ENCODE peak calls at places on chromosomes 12 and 14, in nine cellular contexts. One of them, this sample, is unnamed.

GRCh38 chr14:96400495-96400894 is 8.6 kb downstream of the AK7 start:
- DNase-seq in dorsolateral prefrontal cortex: no peak
- DNase-seq in upper lobe of right lung: no peak
- DNase-seq in mesendoderm: no peak
- DNase-seq in pancreas: no peak
- DNase-seq in BE2C: no peak
- DNase-seq in suprapubic skin: no peak
- DNase-seq in adrenal gland: no peak
- DNase-seq in Karpas-422: no peak
- DNase-seq in this sample: no peak

GRCh38 chr12:49023812-49024211 is 5.2 kb upstream of the PRKAG1 start:
- DNase-seq in Karpas-422: no peak
- DNase-seq in dorsolateral prefrontal cortex: no peak
- DNase-seq in pancreas: no peak
- DNase-seq in adrenal gland: no peak
- DNase-seq in BE2C: no peak
- DNase-seq in suprapubic skin: no peak
- DNase-seq in upper lobe of right lung: no peak
- DNase-seq in mesendoderm: no peak
- DNase-seq in this sample: no peak

GRCh38 chr12:51326762-51327439 is 2.9 kb upstream of the BIN2 start:
- DNase-seq in adrenal gland: no peak
- DNase-seq in Karpas-422: peak; percentile 66
- DNase-seq in BE2C: no peak
- DNase-seq in mesendoderm: no peak
- DNase-seq in upper lobe of right lung: peak; percentile 73
- DNase-seq in suprapubic skin: no peak
- DNase-seq in dorsolateral prefrontal cortex: no peak
- DNase-seq in pancreas: no peak
- DNase-seq in this sample: peak; percentile 60

GRCh38 chr12:110079477-110080400 is 31.4 kb upstream of the C12orf76 start:
- DNase-seq in pancreas: no peak
- DNase-seq in adrenal gland: peak; percentile 78
- DNase-seq in mesendoderm: no peak
- DNase-seq in dorsolateral prefrontal cortex: peak; percentile 7
- DNase-seq in upper lobe of right lung: peak; percentile 82
- DNase-seq in suprapubic skin: no peak
- DNase-seq in BE2C: no peak
- DNase-seq in Karpas-422: peak; percentile 54
- DNase-seq in this sample: peak; percentile 54

GRCh38 chr12:57085999-57086950 is 2.6 kb upstream of the NAB2 start:
- DNase-seq in BE2C: peak; percentile 74
- DNase-seq in Karpas-422: peak; percentile 80
- DNase-seq in adrenal gland: peak; percentile 84
- DNase-seq in dorsolateral prefrontal cortex: peak; percentile 70
- DNase-seq in upper lobe of right lung: peak; percentile 87
- DNase-seq in pancreas: no peak
- DNase-seq in suprapubic skin: no peak
- DNase-seq in mesendoderm: peak; percentile 89
- DNase-seq in this sample: peak; percentile 76

GRCh38 chr12:90062799-90063198 is 354.2 kb upstream of the ATP2B1 start:
- DNase-seq in Karpas-422: no peak
- DNase-seq in pancreas: no peak
- DNase-seq in dorsolateral prefrontal cortex: no peak
- DNase-seq in BE2C: peak; percentile 31
- DNase-seq in suprapubic skin: no peak
- DNase-seq in adrenal gland: no peak
- DNase-seq in mesendoderm: peak; percentile 30
- DNase-seq in upper lobe of right lung: no peak
- DNase-seq in this sample: no peak

GRCh38 chr12:24396266-24396665 is 446.8 kb upstream of the SOX5 start:
- DNase-seq in BE2C: no peak
- DNase-seq in suprapubic skin: no peak
- DNase-seq in upper lobe of right lung: no peak
- DNase-seq in adrenal gland: no peak
- DNase-seq in Karpas-422: no peak
- DNase-seq in mesendoderm: no peak
- DNase-seq in pancreas: no peak
- DNase-seq in dorsolateral prefrontal cortex: no peak
- DNase-seq in this sample: no peak

GRCh38 chr12:10361084-10361483 is 28.8 kb downstream of the KLRK1 start:
- DNase-seq in adrenal gland: no peak
- DNase-seq in upper lobe of right lung: no peak
- DNase-seq in Karpas-422: peak; percentile 61
- DNase-seq in BE2C: peak; percentile 43
- DNase-seq in pancreas: no peak
- DNase-seq in suprapubic skin: no peak
- DNase-seq in mesendoderm: peak; percentile 56
- DNase-seq in dorsolateral prefrontal cortex: no peak
- DNase-seq in this sample: no peak

GRCh38 chr12:128956755-128957154 is 103.5 kb downstream of the GLT1D1 start:
- DNase-seq in suprapubic skin: no peak
- DNase-seq in BE2C: no peak
- DNase-seq in pancreas: no peak
- DNase-seq in adrenal gland: no peak
- DNase-seq in mesendoderm: no peak
- DNase-seq in upper lobe of right lung: no peak
- DNase-seq in dorsolateral prefrontal cortex: no peak
- DNase-seq in Karpas-422: no peak
- DNase-seq in this sample: no peak

GRCh38 chr12:128959931-128960330 is 106.7 kb downstream of the GLT1D1 start:
- DNase-seq in mesendoderm: no peak
- DNase-seq in adrenal gland: no peak
- DNase-seq in pancreas: no peak
- DNase-seq in suprapubic skin: no peak
- DNase-seq in BE2C: no peak
- DNase-seq in Karpas-422: no peak
- DNase-seq in dorsolateral prefrontal cortex: no peak
- DNase-seq in upper lobe of right lung: no peak
- DNase-seq in this sample: no peak

GRCh38 chr12:128966411-128966810 is 113.1 kb downstream of the GLT1D1 start:
- DNase-seq in upper lobe of right lung: no peak
- DNase-seq in suprapubic skin: no peak
- DNase-seq in Karpas-422: no peak
- DNase-seq in adrenal gland: no peak
- DNase-seq in mesendoderm: no peak
- DNase-seq in BE2C: no peak
- DNase-seq in dorsolateral prefrontal cortex: no peak
- DNase-seq in pancreas: no peak
- DNase-seq in this sample: no peak

GRCh38 chr12:128961957-128962356 is 108.7 kb downstream of the GLT1D1 start:
- DNase-seq in suprapubic skin: no peak
- DNase-seq in mesendoderm: no peak
- DNase-seq in Karpas-422: no peak
- DNase-seq in BE2C: no peak
- DNase-seq in upper lobe of right lung: no peak
- DNase-seq in adrenal gland: no peak
- DNase-seq in pancreas: no peak
- DNase-seq in dorsolateral prefrontal cortex: no peak
- DNase-seq in this sample: no peak

DNA sequence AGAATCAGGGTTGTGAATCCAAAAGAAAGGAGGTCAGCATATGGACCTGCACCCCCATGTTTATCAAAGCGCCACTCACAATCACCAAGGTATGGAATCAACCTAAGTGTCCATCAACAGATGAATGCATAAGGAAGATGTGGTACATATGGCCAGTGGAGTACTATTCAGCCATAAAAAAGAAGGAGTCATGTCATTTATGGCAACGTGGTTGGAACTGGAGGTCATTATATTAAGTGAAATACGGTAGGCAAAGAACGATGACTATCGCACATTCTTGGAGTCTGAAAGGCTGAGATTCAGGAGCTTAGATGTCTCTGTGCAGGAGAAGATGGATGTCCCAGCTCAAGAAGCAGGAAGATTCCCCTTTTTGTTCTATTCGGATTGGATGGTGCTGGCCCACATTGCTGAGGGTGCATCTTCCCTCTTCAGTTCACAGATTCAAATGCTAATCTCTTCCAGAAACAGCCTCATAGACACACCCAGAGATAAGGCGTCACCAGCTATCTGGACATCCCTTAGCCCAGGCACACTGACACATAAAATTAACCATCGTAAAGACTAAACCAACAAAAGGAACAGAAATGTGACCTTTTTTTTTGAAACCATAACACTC is 108.1 kb downstream of the GLT1D1 start:
- DNase-seq in dorsolateral prefrontal cortex: no peak
- DNase-seq in suprapubic skin: no peak
- DNase-seq in mesendoderm: no peak
- DNase-seq in pancreas: no peak
- DNase-seq in adrenal gland: no peak
- DNase-seq in upper lobe of right lung: no peak
- DNase-seq in BE2C: no peak
- DNase-seq in Karpas-422: no peak
- DNase-seq in this sample: no peak
- H3K27me3 ChIP-seq in dorsolateral prefrontal cortex: no peaks in the 10 kb centered on the region
- H3K27me3 ChIP-seq in suprapubic skin: peaks cover 12% of the 10 kb centered on the region
- H3K27me3 ChIP-seq in mesendoderm: no peaks in the 10 kb centered on the region
- H3K27me3 ChIP-seq in pancreas: no peaks in the 10 kb centered on the region
- H3K27me3 ChIP-seq in adrenal gland: no peaks in the 10 kb centered on the region
- H3K27me3 ChIP-seq in upper lobe of right lung: peaks cover 18% of the 10 kb centered on the region
- H3K27me3 ChIP-seq in BE2C: no peaks in the 10 kb centered on the region
- H3K27me3 ChIP-seq in Karpas-422: no peaks in the 10 kb centered on the region
- H3K27me3 ChIP-seq in this sample: no peaks in the 10 kb centered on the region

DNA sequence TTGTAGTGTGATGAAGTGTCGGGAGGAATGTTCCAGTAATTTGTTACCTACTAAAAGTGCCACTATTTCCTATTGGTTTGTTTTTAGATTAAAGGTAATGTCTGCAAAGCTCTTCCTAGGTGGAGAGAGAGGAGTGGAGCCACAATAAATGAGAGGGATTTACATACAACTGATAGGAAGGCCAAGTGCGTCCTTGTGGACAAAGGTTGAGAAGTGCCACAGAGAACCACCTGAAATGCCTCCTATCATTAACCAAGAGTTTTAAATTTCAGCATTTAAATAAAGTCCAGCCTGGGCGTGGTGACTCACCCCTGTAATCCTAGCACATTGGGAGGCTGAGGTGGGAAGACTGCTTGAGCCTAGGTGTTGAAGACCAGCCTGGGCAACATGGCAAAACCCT is 2.5 kb upstream of the SNX6 start:
- DNase-seq in BE2C: no peak
- DNase-seq in Karpas-422: no peak
- DNase-seq in pancreas: no peak
- DNase-seq in mesendoderm: peak; percentile 27
- DNase-seq in suprapubic skin: no peak
- DNase-seq in dorsolateral prefrontal cortex: no peak
- DNase-seq in upper lobe of right lung: no peak
- DNase-seq in adrenal gland: no peak
- DNase-seq in this sample: no peak
- H3K4me3 ChIP-seq in BE2C: no peak overlapping the region
- H3K4me3 ChIP-seq in Karpas-422: no peak overlapping the region
- H3K4me3 ChIP-seq in pancreas: no peak overlapping the region
- H3K4me3 ChIP-seq in mesendoderm: no peak overlapping the region
- H3K4me3 ChIP-seq in suprapubic skin: no peak overlapping the region
- H3K4me3 ChIP-seq in dorsolateral prefrontal cortex: no peak overlapping the region
- H3K4me3 ChIP-seq in upper lobe of right lung: no peak overlapping the region
- H3K4me3 ChIP-seq in adrenal gland: no peak overlapping the region
- H3K4me3 ChIP-seq in this sample: no peak overlapping the region

GRCh38 chr12:484096-484495 is 24.4 kb downstream of the B4GALNT3 start:
- DNase-seq in BE2C: no peak
- DNase-seq in mesendoderm: no peak
- DNase-seq in pancreas: no peak
- DNase-seq in Karpas-422: no peak
- DNase-seq in adrenal gland: no peak
- DNase-seq in suprapubic skin: peak; percentile 28
- DNase-seq in dorsolateral prefrontal cortex: no peak
- DNase-seq in upper lobe of right lung: no peak
- DNase-seq in this sample: no peak

GRCh38 chr12:480831-481230 is 21.1 kb downstream of the B4GALNT3 start:
- DNase-seq in pancreas: no peak
- DNase-seq in adrenal gland: peak; percentile 27
- DNase-seq in BE2C: no peak
- DNase-seq in suprapubic skin: no peak
- DNase-seq in dorsolateral prefrontal cortex: no peak
- DNase-seq in Karpas-422: no peak
- DNase-seq in upper lobe of right lung: no peak
- DNase-seq in mesendoderm: peak; percentile 51
- DNase-seq in this sample: no peak

GRCh38 chr12:479161-479560 is 19.4 kb downstream of the B4GALNT3 start:
- DNase-seq in adrenal gland: no peak
- DNase-seq in pancreas: no peak
- DNase-seq in suprapubic skin: no peak
- DNase-seq in mesendoderm: no peak
- DNase-seq in upper lobe of right lung: no peak
- DNase-seq in dorsolateral prefrontal cortex: no peak
- DNase-seq in Karpas-422: no peak
- DNase-seq in BE2C: no peak
- DNase-seq in this sample: no peak

GRCh38 chr12:481422-481821 is 21.7 kb downstream of the B4GALNT3 start:
- DNase-seq in dorsolateral prefrontal cortex: no peak
- DNase-seq in BE2C: peak; percentile 26
- DNase-seq in pancreas: no peak
- DNase-seq in adrenal gland: no peak
- DNase-seq in mesendoderm: no peak
- DNase-seq in suprapubic skin: peak; percentile 38
- DNase-seq in upper lobe of right lung: no peak
- DNase-seq in Karpas-422: no peak
- DNase-seq in this sample: no peak

GRCh38 chr12:482061-482460 is 22.3 kb downstream of the B4GALNT3 start:
- DNase-seq in BE2C: no peak
- DNase-seq in adrenal gland: no peak
- DNase-seq in dorsolateral prefrontal cortex: no peak
- DNase-seq in upper lobe of right lung: no peak
- DNase-seq in Karpas-422: no peak
- DNase-seq in pancreas: no peak
- DNase-seq in suprapubic skin: peak; percentile 13
- DNase-seq in mesendoderm: no peak
- DNase-seq in this sample: no peak
- H3K27me3 ChIP-seq in BE2C: peaks cover 5% of the 10 kb centered on the region
- H3K27me3 ChIP-seq in adrenal gland: no peaks in the 10 kb centered on the region
- H3K27me3 ChIP-seq in dorsolateral prefrontal cortex: no peaks in the 10 kb centered on the region
- H3K27me3 ChIP-seq in upper lobe of right lung: no peaks in the 10 kb centered on the region
- H3K27me3 ChIP-seq in Karpas-422: no peaks in the 10 kb centered on the region
- H3K27me3 ChIP-seq in pancreas: no peaks in the 10 kb centered on the region
- H3K27me3 ChIP-seq in suprapubic skin: no peaks in the 10 kb centered on the region
- H3K27me3 ChIP-seq in mesendoderm: no peaks in the 10 kb centered on the region
- H3K27me3 ChIP-seq in this sample: peaks cover 22% of the 10 kb centered on the region

GRCh38 chr12:6937481-6938352 is 5.9 kb upstream of the RNU7-1 start:
- DNase-seq in dorsolateral prefrontal cortex: peak; percentile 95
- DNase-seq in suprapubic skin: peak; percentile 96
- DNase-seq in upper lobe of right lung: peak; percentile 97
- DNase-seq in mesendoderm: peak; percentile 99
- DNase-seq in BE2C: peak; percentile 94
- DNase-seq in pancreas: peak; percentile 94
- DNase-seq in Karpas-422: peak; percentile 98
- DNase-seq in adrenal gland: peak; percentile 97
- DNase-seq in this sample: peak; percentile 95

GRCh38 chr12:6936642-6937480 is 6.8 kb upstream of the RNU7-1 start:
- DNase-seq in dorsolateral prefrontal cortex: no peak
- DNase-seq in BE2C: peak; percentile 46
- DNase-seq in Karpas-422: peak; percentile 86
- DNase-seq in suprapubic skin: no peak
- DNase-seq in adrenal gland: no peak
- DNase-seq in mesendoderm: peak; percentile 64
- DNase-seq in upper lobe of right lung: no peak
- DNase-seq in pancreas: peak; percentile 79
- DNase-seq in this sample: no peak

GRCh38 chr12:6936378-6936638 is 7.3 kb upstream of the RNU7-1 start:
- DNase-seq in dorsolateral prefrontal cortex: no peak
- DNase-seq in BE2C: no peak
- DNase-seq in Karpas-422: no peak
- DNase-seq in suprapubic skin: no peak
- DNase-seq in adrenal gland: no peak
- DNase-seq in pancreas: no peak
- DNase-seq in mesendoderm: no peak
- DNase-seq in upper lobe of right lung: no peak
- DNase-seq in this sample: no peak

GRCh38 chr12:6939187-6939540 is 4.5 kb upstream of the RNU7-1 start:
- DNase-seq in suprapubic skin: no peak
- DNase-seq in Karpas-422: no peak
- DNase-seq in mesendoderm: no peak
- DNase-seq in dorsolateral prefrontal cortex: no peak
- DNase-seq in adrenal gland: no peak
- DNase-seq in pancreas: no peak
- DNase-seq in upper lobe of right lung: no peak
- DNase-seq in BE2C: no peak
- DNase-seq in this sample: no peak

GRCh38 chr12:6938353-6939186 is 5.0 kb upstream of the RNU7-1 start:
- DNase-seq in pancreas: peak; percentile 70
- DNase-seq in dorsolateral prefrontal cortex: no peak
- DNase-seq in upper lobe of right lung: no peak
- DNase-seq in suprapubic skin: no peak
- DNase-seq in mesendoderm: no peak
- DNase-seq in Karpas-422: no peak
- DNase-seq in adrenal gland: no peak
- DNase-seq in BE2C: no peak
- DNase-seq in this sample: peak; percentile 44
- H3K4me3 ChIP-seq in pancreas: peak overlapping the region; percentile 65
- H3K4me3 ChIP-seq in dorsolateral prefrontal cortex: peak overlapping the region; percentile 71
- H3K4me3 ChIP-seq in upper lobe of right lung: peak overlapping the region; percentile 64
- H3K4me3 ChIP-seq in suprapubic skin: peak overlapping the region; percentile 83
- H3K4me3 ChIP-seq in mesendoderm: no peak overlapping the region
- H3K4me3 ChIP-seq in Karpas-422: peak overlapping the region; percentile 52
- H3K4me3 ChIP-seq in adrenal gland: peak overlapping the region; percentile 65
- H3K4me3 ChIP-seq in BE2C: peak overlapping the region; percentile 86
- H3K4me3 ChIP-seq in this sample: peak overlapping the region; percentile 40

This sample was measured in SJSA1.